ENCODE peak calls at places on chromosomes 13 and 19, in five cellular contexts. N, Z, M, F and E are unnamed samples.

GRCh38 chr19:31516756-31517155 is 167.5 kb upstream of the TSHZ3 start:
- DNase-seq in N (no peak), Z (no peak), M (no peak), F (no peak), E (no peak)

GRCh38 chr13:68099616-68100015 is 869.5 kb upstream of the PCDH9 start:
- DNase-seq in N (peak), Z (no peak), M (no peak), F (no peak), E (no peak)

GRCh38 chr13:68056816-68057710 is 826.9 kb upstream of the PCDH9 start:
- DNase-seq in N (peak), Z (no peak), M (no peak), F (no peak), E (no peak)

GRCh38 chr13:50893211-50893852 is 16.3 kb upstream of the RNASEH2B start:
- DNase-seq in N (peak), Z (peak), M (peak), F (no peak), E (no peak)

GRCh38 chr13:46896346-46897138 is at the start of gene HTR2A:
- DNase-seq in N (peak), Z (no peak), M (peak), F (peak), E (no peak)

GRCh38 chr13:90302113-90302512 is 1045.4 kb upstream of the MIR17HG start:
- DNase-seq in N (peak), Z (no peak), M (no peak), F (no peak), E (no peak)

GRCh38 chr19:57558525-57558924 is 1.1 kb downstream of the ZNF550 start:
- DNase-seq in N (peak), Z (peak), M (peak), F (no peak), E (no peak)

GRCh38 chr13:97133955-97134354 is 88.2 kb upstream of the MBNL2 start:
- DNase-seq in N (no peak), Z (no peak), M (no peak), F (no peak), E (no peak)

GRCh38 chr19:2059422-2060201 is 8.6 kb upstream of the MKNK2 start:
- DNase-seq in N (peak), Z (no peak), M (no peak), F (peak), E (no peak)

GRCh38 chr13:97976551-97977375 is 23.3 kb downstream of the IPO5 start:
- DNase-seq in N (no peak), Z (no peak), M (peak), F (no peak), E (peak)

GRCh38 chr19:33780746-33781145 is 15.9 kb upstream of the KCTD15 start:
- DNase-seq in N (peak), Z (no peak), M (peak), F (no peak), E (no peak)

GRCh38 chr19:49168421-49168820 is 10.8 kb downstream of the TRPM4 start:
- DNase-seq in N (no peak), Z (no peak), M (no peak), F (no peak), E (no peak)

GRCh38 chr13:30972888-30973377 is 40.5 kb downstream of the TEX26 start:
- DNase-seq in N (peak), Z (no peak), M (no peak), F (no peak), E (no peak)

GRCh38 chr19:29690842-29691241 is 24.2 kb downstream of the C19orf12 start:
- DNase-seq in N (peak), Z (peak), M (peak), F (no peak), E (no peak)

GRCh38 chr13:110538632-110539031 is 22.9 kb downstream of the RAB20 start:
- DNase-seq in N (peak), Z (no peak), M (peak), F (no peak), E (peak)

GRCh38 chr13:109795021-109795420 is 8.6 kb upstream of the IRS2 start:
- DNase-seq in N (no peak), Z (no peak), M (no peak), F (no peak), E (no peak)

GRCh38 chr13:47661076-47661475 is 340.0 kb downstream of the SUCLA2 start:
- DNase-seq in N (peak), Z (no peak), M (peak), F (no peak), E (no peak)

GRCh38 chr13:44307255-44307654 is 66.4 kb upstream of the SERP2 start:
- DNase-seq in N (no peak), Z (no peak), M (no peak), F (no peak), E (no peak)

GRCh38 chr13:102344410-102344809 is 57.4 kb downstream of the FGF14 start:
- DNase-seq in N (no peak), Z (no peak), M (no peak), F (no peak), E (no peak)

GRCh38 chr13:102351486-102351885 is 50.4 kb downstream of the FGF14 start:
- DNase-seq in N (no peak), Z (no peak), M (no peak), F (no peak), E (no peak)

GRCh38 chr13:102346769-102347168 is 55.1 kb downstream of the FGF14 start:
- DNase-seq in N (no peak), Z (no peak), M (no peak), F (no peak), E (no peak)

DNA sequence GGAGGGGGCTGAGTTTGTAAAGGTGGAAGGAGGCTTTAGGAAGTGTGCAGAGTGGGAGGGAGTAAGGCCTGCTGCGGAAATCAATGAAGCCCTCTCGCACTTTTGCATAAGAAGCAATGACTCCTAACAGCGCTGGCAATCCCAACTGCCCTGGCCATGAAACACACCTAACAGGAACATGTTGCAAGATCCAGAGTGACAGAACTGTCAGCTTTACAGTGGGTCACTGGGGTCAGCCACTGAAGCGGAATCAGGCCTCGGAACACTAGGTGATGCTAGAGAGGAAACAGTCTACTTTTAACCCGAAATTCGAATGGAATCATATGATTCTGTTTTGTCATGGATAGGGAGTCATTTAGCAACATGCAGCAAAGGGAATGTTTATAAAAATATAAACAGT is 54.4 kb downstream of the FGF14 start:
- DNase-seq in N (no peak), Z (no peak), M (no peak), F (no peak), E (no peak)
- TF ChIP-seq CTCF in N (no peak), Z (no peak), M (no peak), F (no peak), E (no peak)

DNA sequence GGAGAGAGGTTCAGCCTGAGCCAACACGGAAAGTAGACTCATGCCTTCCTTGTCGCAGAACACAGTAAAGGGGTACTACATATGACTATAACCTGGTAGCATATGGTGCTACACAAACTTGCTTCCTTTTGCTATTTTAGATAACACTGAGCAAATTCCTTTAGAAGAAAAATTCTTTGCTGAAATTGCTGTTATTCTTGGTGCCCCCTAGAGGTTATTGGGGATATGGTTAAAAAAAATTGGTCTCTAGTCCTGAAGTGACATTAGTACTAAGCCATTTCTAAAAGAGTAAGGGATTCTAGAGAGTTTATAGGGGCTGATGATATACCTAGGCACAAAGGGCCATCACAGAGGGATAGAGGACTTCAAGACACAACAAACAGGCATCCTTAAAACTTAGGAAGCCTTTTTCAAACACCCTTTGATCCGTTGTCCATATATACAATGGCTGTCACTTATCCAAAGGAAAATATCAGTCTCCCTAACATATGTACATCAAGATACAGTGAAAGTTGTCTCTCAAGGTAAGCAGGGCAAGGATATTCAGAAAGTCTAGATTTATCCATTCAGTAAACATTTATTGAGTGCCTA is 13.9 kb upstream of the HS6ST3 start:
- DNase-seq in N (peak), Z (no peak), M (peak), F (no peak), E (no peak)
- TF ChIP-seq CTCF in N (peak), Z (no peak), M (peak), F (peak), E (peak)

DNA sequence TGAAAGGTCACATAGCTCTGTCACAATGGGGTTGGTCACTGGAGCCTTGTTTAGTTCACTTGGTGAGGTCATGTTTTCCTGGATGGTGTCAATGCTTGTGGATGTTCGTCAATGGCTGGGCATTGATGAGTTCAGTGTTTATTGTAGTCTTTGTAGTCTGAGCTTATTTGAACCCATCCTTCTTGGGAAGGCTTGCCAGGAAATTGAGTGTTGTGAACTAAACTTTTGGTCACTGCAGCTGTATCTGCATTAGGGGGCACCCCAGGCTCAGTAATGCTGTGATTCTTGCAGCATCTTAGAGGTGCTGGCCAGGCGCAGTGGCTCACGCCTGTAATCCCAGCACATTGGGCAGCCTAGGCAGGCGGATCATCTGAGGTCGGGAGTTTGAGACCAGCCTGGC is 22.0 kb downstream of the BLOC1S3 start:
- DNase-seq in N (peak), Z (no peak), M (no peak), F (peak), E (peak)
- TF ChIP-seq CTCF in N (peak), Z (no peak), M (no peak), F (peak), E (peak)

GRCh38 chr13:51921790-51922740 is 60.3 kb downstream of the CCDC70 start:
- DNase-seq in N (peak), Z (peak), M (no peak), F (no peak), E (no peak)

GRCh38 chr13:51925865-51926527 is 64.2 kb downstream of the CCDC70 start:
- DNase-seq in N (no peak), Z (no peak), M (no peak), F (no peak), E (no peak)

GRCh38 chr13:51922771-51923480 is 61.2 kb downstream of the CCDC70 start:
- DNase-seq in N (no peak), Z (peak), M (no peak), F (no peak), E (no peak)

GRCh38 chr13:51924756-51925544 is 63.2 kb downstream of the CCDC70 start:
- DNase-seq in N (no peak), Z (no peak), M (no peak), F (no peak), E (no peak)

GRCh38 chr13:51923983-51924539 is 62.3 kb downstream of the CCDC70 start:
- DNase-seq in N (no peak), Z (no peak), M (no peak), F (no peak), E (peak)
- TF ChIP-seq CTCF in N (peak), Z (no peak), M (peak), F (no peak), E (peak)

GRCh38 chr13:28805193-28805819 is 14.8 kb upstream of the MTUS2 start:
- DNase-seq in N (peak), Z (no peak), M (peak), F (no peak), E (peak)
- TF ChIP-seq CTCF in N (peak), Z (no peak), M (peak), F (no peak), E (peak)

GRCh38 chr13:52003551-52003950 is 7.7 kb downstream of the ATP7B start:
- DNase-seq in N (no peak), Z (no peak), M (no peak), F (no peak), E (no peak)
- TF ChIP-seq CTCF in N (no peak), Z (no peak), M (no peak), F (no peak), E (no peak)

GRCh38 chr13:42812311-42812710 is 30.9 kb downstream of the FAM216B start:
- DNase-seq in N (peak), Z (no peak), M (no peak), F (no peak), E (no peak)
- TF ChIP-seq CTCF in N (no peak), Z (no peak), M (no peak), F (no peak), E (no peak)

DNA sequence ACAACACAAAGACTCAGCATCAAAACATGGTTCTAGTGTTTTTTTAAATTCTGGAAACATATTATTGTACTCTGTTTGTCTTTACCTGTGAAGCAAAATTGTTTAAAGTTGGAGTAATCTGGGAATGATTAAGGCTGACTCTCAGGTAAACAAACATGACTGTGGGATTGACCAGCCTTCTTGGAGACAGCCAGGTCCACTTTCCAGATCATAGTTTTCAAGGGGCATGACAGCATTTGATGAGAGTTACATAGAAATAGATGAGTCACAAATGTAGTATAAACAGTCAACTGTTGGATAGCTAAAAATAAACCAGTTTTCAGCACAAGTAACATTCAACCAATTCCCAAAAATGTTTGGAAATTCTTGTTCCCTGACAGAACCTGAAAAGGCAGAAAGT is 1680.9 kb downstream of the OLFM4 start:
- DNase-seq in N (no peak), Z (no peak), M (no peak), F (no peak), E (no peak)
- TF ChIP-seq CTCF in N (no peak), Z (no peak), M (no peak), F (no peak), E (no peak)